ENCODE peak calls at places on chromosomes 3 and 15, in ten cellular contexts. O, G, Y, J, R, U, E, B, Z and L are unnamed samples. For H3K9me3, the result is how much of the 10 kb centered on the place peaks cover.

GRCh38 chr3:189714991-189715961 is 84.1 kb downstream of the TP63 start:
- DNase-seq in O (no peak), G (peak), Y (no peak), J (peak), R (no peak), U (peak), E (peak), B (no peak), Z (no peak), L (peak)

GRCh38 chr15:99476413-99477222 is 89.2 kb upstream of the MEF2A start:
- DNase-seq in O (no peak), G (peak), Y (no peak), J (peak), R (no peak), U (peak), E (peak), B (no peak), Z (peak), L (peak)

GRCh38 chr15:50450678-50451077 is 26.5 kb downstream of the USP8 start:
- DNase-seq in O (no peak), G (no peak), Y (no peak), J (no peak), R (no peak), U (no peak), E (no peak), B (no peak), Z (no peak), L (no peak)

GRCh38 chr15:34644061-34644460 is 60.6 kb upstream of the GOLGA8B start:
- DNase-seq in O (no peak), G (peak), Y (no peak), J (peak), R (no peak), U (peak), E (peak), B (no peak), Z (no peak), L (peak)

GRCh38 chr15:90142216-90143175 is 40.2 kb upstream of the IDH2 start:
- DNase-seq in O (peak), G (no peak), Y (no peak), J (no peak), R (no peak), U (no peak), E (no peak), B (no peak), Z (no peak), L (no peak)

GRCh38 chr3:72903004-72903403 is 15.2 kb downstream of the GXYLT2 start:
- DNase-seq in O (no peak), G (peak), Y (no peak), J (peak), R (no peak), U (peak), E (peak), B (no peak), Z (no peak), L (peak)

GRCh38 chr3:118688396-118688884 is 346.2 kb downstream of the IGSF11 start:
- DNase-seq in O (no peak), G (no peak), Y (no peak), J (no peak), R (no peak), U (no peak), E (peak), B (no peak), Z (no peak), L (no peak)

GRCh38 chr3:134337071-134337482 is 37.2 kb downstream of the AMOTL2 start:
- DNase-seq in O (no peak), G (no peak), Y (no peak), J (no peak), R (no peak), U (no peak), E (no peak), B (no peak), Z (no peak), L (no peak)

GRCh38 chr3:4954256-4955000 is 24.8 kb upstream of the BHLHE40 start:
- DNase-seq in O (no peak), G (no peak), Y (no peak), J (no peak), R (no peak), U (no peak), E (no peak), B (no peak), Z (no peak), L (no peak)

GRCh38 chr3:196735751-196736150 is 3.9 kb upstream of the PAK2 start:
- DNase-seq in O (no peak), G (peak), Y (no peak), J (peak), R (no peak), U (peak), E (peak), B (no peak), Z (no peak), L (peak)

GRCh38 chr3:104556372-104557078 is 810.2 kb upstream of the ALCAM start:
- DNase-seq in O (no peak), G (no peak), Y (no peak), J (peak), R (no peak), U (peak), E (no peak), B (no peak), Z (no peak), L (peak)

GRCh38 chr3:4474683-4475490 is 7.8 kb upstream of the SUMF1 start:
- DNase-seq in O (peak), G (peak), Y (peak), J (peak), R (peak), U (peak), E (peak), B (no peak), Z (no peak), L (peak)

GRCh38 chr15:83290236-83290635 is 5.8 kb upstream of the BNC1 start:
- DNase-seq in O (peak), G (no peak), Y (no peak), J (no peak), R (no peak), U (no peak), E (no peak), B (no peak), Z (no peak), L (no peak)

GRCh38 chr3:42443819-42444436 is 33.5 kb upstream of the LYZL4 start:
- DNase-seq in O (peak), G (peak), Y (peak), J (peak), R (peak), U (peak), E (peak), B (peak), Z (peak), L (peak)

GRCh38 chr15:88834211-88834812 is 31.1 kb downstream of the ACAN start:
- DNase-seq in O (peak), G (peak), Y (peak), J (peak), R (peak), U (peak), E (peak), B (peak), Z (peak), L (peak)

GRCh38 chr3:81726132-81726531 is 35.3 kb downstream of the GBE1 start:
- DNase-seq in O (no peak), G (peak), Y (no peak), J (peak), R (no peak), U (peak), E (peak), B (no peak), Z (no peak), L (no peak)

GRCh38 chr3:73270839-73271483 is 209.5 kb downstream of the EBLN2 start:
- DNase-seq in O (no peak), G (no peak), Y (no peak), J (peak), R (no peak), U (peak), E (no peak), B (no peak), Z (peak), L (peak)

GRCh38 chr3:119310052-119310451 is 15.9 kb downstream of the ARHGAP31 start:
- DNase-seq in O (no peak), G (peak), Y (peak), J (peak), R (no peak), U (peak), E (peak), B (no peak), Z (no peak), L (peak)

GRCh38 chr3:69791111-69791510 is 51.8 kb downstream of the MITF start:
- DNase-seq in O (no peak), G (peak), Y (no peak), J (peak), R (no peak), U (peak), E (no peak), B (no peak), Z (peak), L (peak)

GRCh38 chr3:14651440-14652251 is at the start of gene CCDC174:
- DNase-seq in O (peak), G (peak), Y (peak), J (peak), R (peak), U (peak), E (peak), B (peak), Z (peak), L (peak)

GRCh38 chr3:161096771-161097367 is 8.3 kb downstream of the B3GALNT1 start:
- DNase-seq in O (no peak), G (peak), Y (no peak), J (no peak), R (peak), U (no peak), E (peak), B (peak), Z (no peak), L (no peak)

GRCh38 chr3:18295171-18295920 is 129.8 kb downstream of the SATB1 start:
- DNase-seq in O (peak), G (peak), Y (peak), J (peak), R (peak), U (peak), E (peak), B (peak), Z (peak), L (peak)

GRCh38 chr3:175432338-175433025 is 573.3 kb downstream of the NAALADL2 start:
- DNase-seq in O (no peak), G (peak), Y (no peak), J (peak), R (no peak), U (peak), E (no peak), B (no peak), Z (no peak), L (peak)

GRCh38 chr3:72973031-72973723 is 23.4 kb upstream of the PPP4R2 start:
- DNase-seq in O (no peak), G (peak), Y (no peak), J (no peak), R (no peak), U (no peak), E (no peak), B (no peak), Z (peak), L (no peak)

GRCh38 chr15:92405942-92406341 is 12.3 kb downstream of the ST8SIA2 start:
- DNase-seq in O (no peak), G (no peak), Y (no peak), J (no peak), R (no peak), U (no peak), E (no peak), B (no peak), Z (no peak), L (no peak)

GRCh38 chr3:29314727-29315088 is 33.8 kb downstream of the RBMS3 start:
- DNase-seq in O (no peak), G (no peak), Y (no peak), J (peak), R (no peak), U (no peak), E (no peak), B (no peak), Z (no peak), L (peak)

GRCh38 chr15:64443747-64444621 is 16.4 kb upstream of the ZNF609 start:
- DNase-seq in O (peak), G (peak), Y (no peak), J (peak), R (no peak), U (peak), E (peak), B (no peak), Z (no peak), L (peak)

GRCh38 chr3:16146015-16146730 is 28.3 kb upstream of the GALNT15 start:
- DNase-seq in O (no peak), G (no peak), Y (no peak), J (no peak), R (peak), U (no peak), E (no peak), B (no peak), Z (no peak), L (no peak)

GRCh38 chr3:119660474-119661150 is at the start of gene POPDC2:
- DNase-seq in O (no peak), G (no peak), Y (no peak), J (no peak), R (no peak), U (no peak), E (no peak), B (no peak), Z (no peak), L (no peak)

GRCh38 chr3:193878051-193878838 is 257.7 kb upstream of the HES1 start:
- DNase-seq in O (no peak), G (no peak), Y (no peak), J (no peak), R (no peak), U (no peak), E (peak), B (no peak), Z (no peak), L (no peak)

GRCh38 chr3:196502775-196503181 is 790 bp downstream of the RNF168 start:
- DNase-seq in O (peak), G (peak), Y (peak), J (peak), R (peak), U (peak), E (peak), B (no peak), Z (peak), L (peak)

GRCh38 chr3:101835676-101836075 is 13.6 kb upstream of the NFKBIZ start:
- DNase-seq in O (no peak), G (no peak), Y (no peak), J (no peak), R (no peak), U (no peak), E (no peak), B (no peak), Z (no peak), L (no peak)

GRCh38 chr15:77901921-77902750 is 175.4 kb downstream of the TBC1D2B start:
- DNase-seq in O (peak), G (no peak), Y (no peak), J (no peak), R (peak), U (no peak), E (no peak), B (no peak), Z (no peak), L (no peak)

GRCh38 chr3:172307143-172307560 is 141.1 kb downstream of the GHSR start:
- DNase-seq in O (peak), G (peak), Y (no peak), J (peak), R (no peak), U (peak), E (peak), B (no peak), Z (no peak), L (peak)

DNA sequence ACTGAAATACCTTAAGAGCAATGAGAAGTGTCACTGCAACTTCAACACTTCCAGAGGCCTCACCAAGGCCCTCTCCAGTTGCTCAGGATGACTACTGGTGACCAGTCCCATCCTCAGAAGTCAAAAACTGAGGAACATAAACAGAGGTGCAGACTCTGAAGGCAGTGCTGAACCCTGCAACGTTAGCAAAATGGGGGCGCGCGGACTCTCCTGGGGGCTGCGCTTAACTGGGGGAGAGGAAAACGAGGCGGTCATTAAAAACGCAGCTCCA is 945 bp downstream of the XXYLT1 start:
- DNase-seq in O (no peak), G (no peak), Y (no peak), J (no peak), R (no peak), U (no peak), E (no peak), B (no peak), Z (no peak), L (no peak)
- H3K9ac ChIP-seq in O (peak), G (peak), Y (no peak), J (peak), R (peak), U (peak), E (peak), B (peak), Z (peak), L (peak)

GRCh38 chr3:11060500-11061251 is 68.1 kb downstream of the SLC6A1 start:
- DNase-seq in O (peak), G (peak), Y (peak), J (peak), R (peak), U (peak), E (peak), B (peak), Z (peak), L (peak)
- H3K4me3 ChIP-seq in O (no peak), G (peak), Y (peak), J (peak), R (no peak), U (no peak), E (peak), B (peak), Z (no peak), L (peak)

DNA sequence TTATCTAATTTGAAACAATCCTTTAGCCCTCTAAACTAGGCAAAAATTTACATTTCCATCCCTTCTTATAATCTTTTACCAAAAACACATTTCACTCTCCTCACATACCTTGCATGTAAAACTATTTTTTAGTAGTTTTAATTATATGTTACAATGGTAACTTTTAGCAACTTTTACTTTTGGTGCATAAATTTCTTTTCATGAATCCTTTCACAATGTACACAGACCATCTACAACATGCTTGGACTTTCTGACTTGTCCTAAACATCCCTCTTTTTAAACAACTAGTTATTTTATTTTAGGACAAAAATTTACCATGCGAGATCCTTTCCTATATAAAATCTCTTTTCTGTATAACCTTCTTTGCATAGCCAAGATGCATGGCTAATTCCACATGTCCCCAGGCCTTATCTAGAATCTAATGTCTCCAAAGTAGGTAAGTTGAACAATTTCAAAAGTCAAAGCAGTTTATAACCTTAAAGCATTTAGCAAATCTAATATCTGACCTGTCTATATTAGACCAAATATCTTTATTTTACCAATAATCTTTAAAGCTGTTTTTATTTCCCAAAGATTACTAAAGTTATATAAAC is 14.4 kb upstream of the ALDH1L1 start:
- DNase-seq in O (no peak), G (no peak), Y (peak), J (no peak), R (no peak), U (no peak), E (peak), B (no peak), Z (no peak), L (no peak)
- H3K9me3 ChIP-seq in O (under half), G (under half), Y (under half), J (under half), R (under half), U (under half), E (under half), B (under half), Z (under half), L (under half)

DNA sequence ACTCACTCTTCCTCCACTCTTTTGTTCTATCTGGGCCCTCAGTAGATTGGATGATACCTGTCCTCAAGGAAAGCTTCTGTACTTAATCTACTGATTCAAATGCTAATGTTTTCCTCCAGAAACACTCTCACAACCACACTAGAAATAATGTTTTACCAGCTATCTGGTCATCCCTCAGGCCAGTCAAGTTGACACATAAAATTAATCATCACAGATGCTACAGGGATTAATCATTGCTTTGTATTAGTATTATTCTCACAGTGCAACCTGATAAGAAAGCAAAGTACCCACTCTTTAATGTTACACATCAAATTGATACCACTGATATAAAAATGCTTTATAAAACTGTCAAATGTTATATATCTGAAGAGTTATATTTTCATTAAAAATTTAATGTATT is 52.9 kb upstream of the ARL6 start:
- DNase-seq in O (no peak), G (no peak), Y (no peak), J (no peak), R (no peak), U (no peak), E (no peak), B (no peak), Z (no peak), L (no peak)
- H3K9ac ChIP-seq in O (no peak), G (no peak), Y (no peak), J (no peak), R (no peak), U (no peak), E (no peak), B (no peak), Z (no peak), L (no peak)

DNA sequence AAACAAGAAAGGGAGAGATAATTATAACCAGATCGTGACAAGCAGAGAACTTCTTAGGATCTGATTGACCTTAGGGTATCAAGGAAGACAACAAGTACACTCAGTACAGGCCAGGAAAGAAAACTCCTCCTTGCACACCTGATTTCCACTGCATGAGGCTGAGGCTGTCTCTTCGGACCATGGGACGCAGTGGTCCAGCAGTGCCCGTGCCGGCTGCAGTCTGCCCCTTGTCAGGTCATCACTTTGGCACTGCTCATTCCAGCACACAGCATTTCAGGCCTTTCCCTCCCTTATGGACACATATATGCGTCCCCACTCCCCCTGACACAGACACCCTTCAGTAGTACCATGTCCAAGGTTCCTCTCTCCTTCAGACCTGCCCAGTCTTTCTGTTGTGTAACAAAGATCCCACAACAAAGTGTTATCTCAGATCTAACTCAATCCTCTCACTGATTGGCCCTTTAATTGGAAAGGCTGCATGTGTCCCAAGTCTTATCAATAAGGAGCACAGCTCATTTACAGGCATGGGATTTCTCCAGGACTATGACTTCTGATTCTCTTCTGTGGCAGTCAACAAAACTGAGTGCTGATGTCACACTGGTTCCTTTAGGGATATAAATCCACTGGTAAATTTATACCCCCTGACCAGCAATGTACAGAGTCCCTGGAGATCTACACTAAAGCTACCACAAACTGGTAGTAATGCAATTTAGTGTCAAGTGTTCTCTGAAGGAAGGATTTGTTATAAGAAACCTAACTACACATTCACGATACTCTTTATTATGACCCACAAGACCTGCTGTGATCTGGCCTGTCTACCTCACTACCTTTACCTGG is 27.9 kb downstream of the CLK3 start:
- DNase-seq in O (no peak), G (no peak), Y (no peak), J (no peak), R (no peak), U (no peak), E (no peak), B (no peak), Z (no peak), L (no peak)
- H3K4me3 ChIP-seq in O (no peak), G (no peak), Y (no peak), J (no peak), R (no peak), U (no peak), E (no peak), B (no peak), Z (no peak), L (peak)